ENCODE peak calls at places on chromosome 6, in six cellular contexts. Q is suprapubic skin, B is transverse colon, K is A549, U is tibial nerve, G is SK-N-SH. D is an unnamed sample.

GRCh38 chr6:8084586-8084985 is 17.8 kb downstream of the EEF1E1 start:
- DNase-seq in Q (no peak), B (no peak), K (no peak), U (no peak), G (no peak), D (no peak)

GRCh38 chr6:128057541-128058335 is 156.9 kb upstream of the THEMIS start:
- DNase-seq in Q (no peak), B (no peak), K (no peak), U (no peak), G (no peak), D (no peak)

GRCh38 chr6:101302593-101302992 is 90.9 kb upstream of the GRIK2 start:
- DNase-seq in Q (no peak), B (no peak), K (no peak), U (no peak), G (no peak), D (no peak)

GRCh38 chr6:41097467-41098090 is 24.8 kb downstream of the NFYA start:
- DNase-seq in Q (no peak), B (no peak), K (no peak), U (no peak), G (no peak), D (no peak)

GRCh38 chr6:146429831-146430230 is 113.8 kb upstream of the RAB32 start:
- DNase-seq in Q (no peak), B (no peak), K (no peak), U (no peak), G (no peak), D (no peak)

GRCh38 chr6:37324131-37325033 is 29.4 kb upstream of the RNF8 start:
- DNase-seq in Q (no peak), B (no peak), K (no peak), U (no peak), G (no peak), D (no peak)

GRCh38 chr6:81534934-81535465 is 217.5 kb downstream of the TENT5A start:
- DNase-seq in Q (no peak), B (no peak), K (no peak), U (no peak), G (no peak), D (no peak)

GRCh38 chr6:10401004-10401536 is 13.8 kb downstream of the TFAP2A start:
- DNase-seq in Q (no peak), B (no peak), K (no peak), U (no peak), G (no peak), D (no peak)

GRCh38 chr6:47372318-47372717 is 62.6 kb upstream of the TNFRSF21 start:
- DNase-seq in Q (no peak), B (no peak), K (no peak), U (no peak), G (no peak), D (no peak)

GRCh38 chr6:163563303-163563702 is 148.8 kb downstream of the QKI start:
- DNase-seq in Q (no peak), B (no peak), K (no peak), U (no peak), G (no peak), D (no peak)

GRCh38 chr6:10412948-10413849 is 1.7 kb downstream of the TFAP2A start:
- DNase-seq in Q (no peak), B (peak), K (peak), U (no peak), G (no peak), D (no peak)

GRCh38 chr6:146358341-146359046 is 185.1 kb upstream of the RAB32 start:
- DNase-seq in Q (no peak), B (no peak), K (peak), U (no peak), G (no peak), D (no peak)

GRCh38 chr6:158040051-158040803 is 58.6 kb downstream of the SYNJ2 start:
- DNase-seq in Q (no peak), B (no peak), K (peak), U (no peak), G (peak), D (peak)

DNA sequence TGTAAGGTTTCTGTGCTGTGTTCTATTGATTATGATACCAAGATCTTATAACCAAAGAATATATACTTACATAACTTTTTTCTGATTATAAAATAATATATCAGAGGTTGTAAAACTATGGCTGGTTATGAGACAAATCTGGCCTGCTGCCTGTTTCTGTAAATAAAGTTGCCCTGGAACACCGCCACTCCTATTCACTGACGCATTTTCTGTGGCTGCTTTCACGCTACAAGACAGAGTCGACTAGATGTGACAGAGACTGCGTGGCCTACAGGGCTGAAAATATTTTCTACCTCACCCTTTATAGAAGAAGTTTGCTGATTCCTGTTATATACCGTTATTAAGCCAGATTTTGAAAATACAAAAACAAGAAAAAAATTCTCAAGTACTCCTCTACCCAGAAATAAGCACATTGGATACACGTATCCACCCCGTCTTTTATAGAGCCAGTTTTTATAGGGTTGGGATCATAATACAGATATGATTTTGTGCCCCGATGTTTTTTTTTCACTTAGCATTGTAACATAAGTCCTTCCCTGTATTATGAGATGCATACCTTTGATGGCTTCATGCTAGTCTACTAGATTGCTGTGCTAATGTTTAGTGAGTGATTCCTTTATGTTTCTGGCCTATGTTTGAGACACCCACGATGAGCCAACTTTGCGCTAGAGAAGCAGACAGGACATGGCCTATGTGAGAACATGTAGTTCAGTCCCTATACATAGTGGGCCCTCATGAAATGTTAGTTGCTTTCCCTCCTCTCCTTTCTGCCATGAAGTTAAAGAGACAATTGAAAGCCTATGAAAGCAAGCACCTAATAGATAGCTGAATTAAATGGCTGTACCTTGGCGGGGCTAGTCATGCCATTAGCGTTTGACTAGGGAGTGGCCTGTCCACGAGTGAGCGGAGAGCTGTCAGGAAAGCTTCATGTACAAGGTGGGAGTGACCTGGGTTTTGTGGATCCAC is 98.1 kb upstream of the KCNK16 start:
- DNase-seq in Q (no peak), B (peak), K (no peak), U (no peak), G (no peak), D (peak)
- H3K27ac ChIP-seq in Q (peak), B (peak), K (no peak), U (no peak), G (no peak), D (peak)

GRCh38 chr6:169915769-169916550 is 164.5 kb downstream of the ERMARD start:
- DNase-seq in Q (no peak), B (no peak), K (no peak), U (no peak), G (no peak), D (no peak)
- TF ChIP-seq EP300 in Q (no peak), B (no peak), K (no peak), U (peak), G (no peak), D (no peak)

GRCh38 chr6:170177383-170178265 is 113.3 kb downstream of the DLL1 start:
- DNase-seq in Q (peak), B (no peak), K (no peak), U (no peak), G (peak), D (peak)
- H3K27ac ChIP-seq in Q (no peak), B (peak), K (peak), U (no peak), G (no peak), D (no peak)

DNA sequence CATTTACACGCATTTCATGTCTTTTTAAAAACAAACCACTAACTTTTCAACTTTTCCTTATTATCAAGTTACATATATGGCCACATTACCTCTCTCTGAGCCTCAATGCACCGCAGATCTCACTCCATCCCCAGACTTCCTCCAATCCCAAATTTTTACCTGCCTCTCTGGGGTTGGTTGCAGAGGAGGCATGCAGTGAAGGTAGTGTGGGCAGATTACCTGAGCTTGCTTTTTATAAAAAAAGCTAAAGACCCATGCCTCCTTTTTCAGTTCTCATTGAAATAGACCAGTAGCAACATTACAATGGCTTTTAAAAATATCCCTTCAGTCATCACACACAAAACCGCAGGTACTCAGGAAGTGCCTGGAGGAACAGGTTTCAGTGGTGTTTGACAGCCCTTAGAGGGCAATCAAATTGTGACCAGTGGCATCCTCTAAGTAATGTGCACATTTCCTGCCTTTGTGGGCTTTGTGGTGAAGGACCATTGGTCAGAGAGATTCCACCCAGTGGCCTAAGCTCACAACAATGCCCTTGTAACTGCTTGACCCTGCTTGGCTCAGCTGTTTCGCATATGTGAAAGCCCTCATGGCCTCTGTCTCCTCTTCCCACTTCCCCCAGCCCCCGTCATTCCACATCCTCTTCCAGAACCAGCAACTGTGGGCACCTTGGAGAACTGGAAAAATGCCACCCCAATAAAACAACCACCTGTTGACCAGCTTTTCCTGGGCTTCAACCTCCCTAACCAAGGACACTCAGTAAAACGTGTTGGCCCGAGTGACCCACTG is 30.2 kb upstream of the IL17A start:
- DNase-seq in Q (no peak), B (no peak), K (no peak), U (no peak), G (no peak), D (no peak)
- TF ChIP-seq EP300 in Q (no peak), B (no peak), K (no peak), U (no peak), G (no peak), D (no peak)